ENCODE peak calls at places on chromosomes 12 and 14, in five cellular contexts. V, U, J, P and N are unnamed samples.

GRCh38 chr12:17579148-17580026 is 510.6 kb downstream of the RERGL start:
- DNase-seq in J (no peak), V (no peak), P (no peak), U (no peak), N (no peak)

GRCh38 chr14:77889971-77890442 is 90.1 kb downstream of the ADCK1 start:
- DNase-seq in J (no peak), P (no peak), U (no peak), V (no peak), N (no peak)

GRCh38 chr12:69254046-69254445 is 14.7 kb downstream of the CPSF6 start:
- DNase-seq in P (no peak), J (no peak), V (no peak), U (peak; percentile 13), N (peak; percentile 41)

GRCh38 chr12:37672655-37673260 is 643.8 kb upstream of the ALG10B start:
- DNase-seq in U (no peak), V (no peak), P (no peak), J (no peak), N (no peak)

GRCh38 chr14:55505846-55506245 is 65.4 kb upstream of the TBPL2 start:
- DNase-seq in U (no peak), V (no peak), P (no peak), J (no peak), N (no peak)

GRCh38 chr12:112992541-112993398 is 14.5 kb downstream of the OAS2 start:
- DNase-seq in P (no peak), J (no peak), U (peak; percentile 75), V (peak; percentile 53), N (peak; percentile 59)

GRCh38 chr12:49673446-49674317 is 33.5 kb downstream of the FMNL3 start:
- DNase-seq in P (peak; percentile 80), U (no peak), V (peak; percentile 92), J (peak; percentile 96), N (peak; percentile 92)

GRCh38 chr14:71395151-71395604 is 487.9 kb downstream of the PCNX1 start:
- DNase-seq in J (no peak), V (no peak), U (no peak), P (no peak), N (no peak)

GRCh38 chr14:101709533-101709881 is 52.0 kb upstream of the PPP2R5C start:
- DNase-seq in J (no peak), P (peak; percentile 11), U (no peak), V (peak; percentile 13), N (no peak)

GRCh38 chr12:46610754-46611153 is 215.0 kb downstream of the SLC38A4 start:
- DNase-seq in U (no peak), V (no peak), P (no peak), J (no peak), N (no peak)

GRCh38 chr14:89447182-89447970 is 30.3 kb upstream of the FOXN3 start:
- DNase-seq in U (no peak), J (peak; percentile 12), V (no peak), P (no peak), N (no peak)

GRCh38 chr14:21846227-21846885 is 172.7 kb upstream of the OR4E1 start:
- DNase-seq in V (peak; percentile 40), P (no peak), U (no peak), J (no peak), N (peak; percentile 28)

GRCh38 chr12:82671673-82672195 is 15.0 kb upstream of the TMTC2 start:
- DNase-seq in V (no peak), J (no peak), P (no peak), U (no peak), N (no peak)

GRCh38 chr12:27462851-27463250 is 16.3 kb downstream of the SMCO2 start:
- DNase-seq in P (no peak), V (no peak), J (no peak), U (no peak), N (no peak)

GRCh38 chr14:91231446-91231845 is 13.1 kb downstream of the GPR68 start:
- DNase-seq in P (no peak), U (no peak), V (no peak), J (no peak), N (no peak)

GRCh38 chr14:41541333-41541732 is 65.3 kb upstream of the LRFN5 start:
- DNase-seq in U (no peak), V (no peak), P (no peak), J (no peak), N (no peak)

GRCh38 chr14:36663404-36664321 is 2.0 kb downstream of the PAX9 start:
- DNase-seq in J (peak; percentile 54), P (no peak), U (no peak), V (no peak), N (no peak)

GRCh38 chr12:8154526-8154925 is 2.3 kb upstream of the ZNF705A start:
- DNase-seq in P (no peak), J (no peak), V (no peak), U (no peak), N (no peak)

GRCh38 chr14:66645716-66646115 is 137.8 kb downstream of the GPHN start:
- DNase-seq in P (no peak), U (no peak), V (no peak), J (no peak), N (no peak)

GRCh38 chr12:22821985-22822384 is 197.0 kb downstream of the ETNK1 start:
- DNase-seq in P (no peak), U (no peak), V (no peak), J (no peak), N (no peak)

GRCh38 chr12:75364918-75365317 is 26.0 kb upstream of the GLIPR1L2 start:
- DNase-seq in V (no peak), P (no peak), J (no peak), U (no peak), N (no peak)

GRCh38 chr14:102554835-102555819 is 37.3 kb upstream of the RCOR1 start:
- DNase-seq in U (no peak), P (peak; percentile 39), V (peak; percentile 53), J (peak; percentile 82), N (peak; percentile 68)

GRCh38 chr14:86646125-86646524 is 1116.2 kb downstream of the FLRT2 start:
- DNase-seq in J (peak; percentile 25), P (no peak), V (no peak), U (no peak), N (no peak)

GRCh38 chr14:86641310-86641709 is 1111.4 kb downstream of the FLRT2 start:
- DNase-seq in U (no peak), J (no peak), V (no peak), P (no peak), N (no peak)

GRCh38 chr14:86652512-86652911 is 1122.6 kb downstream of the FLRT2 start:
- DNase-seq in V (no peak), P (no peak), J (no peak), U (no peak), N (no peak)

DNA sequence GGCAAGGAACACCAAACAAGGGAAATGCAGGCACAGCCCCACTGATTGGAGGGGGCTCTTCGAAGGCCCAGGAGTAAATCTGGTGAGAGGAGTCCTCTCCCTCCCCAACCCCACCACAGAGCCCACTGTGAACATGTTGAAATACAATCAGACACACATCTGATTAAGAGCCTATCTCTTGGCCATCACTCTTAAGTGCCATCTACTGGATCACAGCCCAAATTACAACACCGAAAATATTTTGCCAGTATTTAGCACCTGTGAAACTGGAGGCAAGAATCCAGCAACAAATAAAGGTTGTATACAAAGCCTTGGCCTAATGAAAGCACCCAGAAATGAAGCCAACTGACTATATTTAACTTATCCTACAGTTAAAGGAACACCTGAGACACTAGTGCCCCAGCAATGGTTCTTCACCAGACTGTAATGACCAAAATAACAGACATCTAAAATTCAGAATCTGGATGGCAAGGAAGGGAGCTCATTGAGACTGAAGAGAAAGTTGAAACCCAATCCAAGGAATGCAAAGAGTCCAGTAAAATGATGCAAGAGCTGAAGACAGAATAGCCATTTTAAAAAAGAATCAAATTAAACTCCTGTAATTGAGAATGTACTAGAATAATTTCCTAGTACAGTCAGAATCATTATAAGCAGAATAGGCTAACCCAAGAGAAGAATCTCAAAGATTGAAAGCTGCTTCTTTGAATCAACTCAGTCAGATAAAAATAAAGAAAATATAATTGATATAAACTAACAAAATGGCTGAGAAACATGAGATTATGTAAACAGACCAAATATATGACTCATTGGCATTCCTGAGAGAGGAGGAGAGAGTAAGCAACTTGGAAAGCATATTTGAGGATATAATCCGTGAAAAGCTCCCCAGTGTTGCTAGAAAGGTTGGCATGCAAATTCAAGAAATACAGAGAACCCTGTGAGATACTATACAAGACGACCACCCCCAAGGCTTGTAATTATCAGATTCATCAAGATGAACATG is 1117.0 kb downstream of the FLRT2 start:
- DNase-seq in V (no peak), P (no peak), J (no peak), U (no peak), N (no peak)
- TF ChIP-seq CTCF in V (no peak), P (no peak), J (no peak), U (no peak), N (no peak)

DNA sequence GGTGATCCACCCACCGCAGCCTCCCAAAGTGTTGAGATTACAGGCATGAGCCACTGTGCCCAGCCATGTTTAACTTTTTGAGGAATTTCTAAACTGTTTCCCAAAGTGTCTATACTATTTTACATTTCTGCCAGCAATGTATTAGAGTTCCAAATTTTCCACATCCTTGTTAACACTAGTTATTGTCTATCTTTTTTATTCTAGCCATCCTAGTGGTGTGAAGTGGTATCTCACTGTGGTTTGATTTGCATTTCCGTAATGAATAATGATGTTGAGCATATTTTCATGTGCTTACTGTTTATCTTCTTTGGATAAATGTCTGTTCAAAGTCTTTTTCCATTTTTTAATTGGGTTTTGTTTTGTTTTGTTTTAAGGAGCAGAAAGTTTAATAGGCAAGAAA is 14.7 kb downstream of the TXNRD1 start:
- DNase-seq in J (no peak), U (no peak), P (no peak), V (no peak), N (no peak)
- TF ChIP-seq CTCF in J (no peak), U (no peak), P (no peak), V (no peak), N (no peak)

GRCh38 chr14:75577090-75577489 is 1.3 kb upstream of the FLVCR2 start:
- DNase-seq in V (no peak), U (no peak), P (no peak), J (no peak), N (no peak)

GRCh38 chr14:75578099-75578785 is at the start of gene FLVCR2:
- DNase-seq in U (peak; percentile 81), J (peak; percentile 95), P (peak; percentile 81), V (peak; percentile 74), N (peak; percentile 91)

GRCh38 chr14:75579882-75580281 is 1.5 kb downstream of the FLVCR2 start:
- DNase-seq in P (no peak), J (no peak), V (no peak), U (no peak), N (no peak)

GRCh38 chr14:75577724-75578098 is 709 bp upstream of the FLVCR2 start:
- DNase-seq in U (peak; percentile 90), P (peak; percentile 82), V (peak; percentile 86), J (peak; percentile 93), N (peak; percentile 91)

GRCh38 chr14:75578786-75579781 is 664 bp downstream of the FLVCR2 start:
- DNase-seq in U (peak; percentile 35), J (peak; percentile 80), V (no peak), P (peak; percentile 28), N (peak; percentile 55)
- TF ChIP-seq CTCF in U (peak; percentile 25), J (peak; percentile 26), V (no peak), P (no peak), N (peak; percentile 49)

DNA sequence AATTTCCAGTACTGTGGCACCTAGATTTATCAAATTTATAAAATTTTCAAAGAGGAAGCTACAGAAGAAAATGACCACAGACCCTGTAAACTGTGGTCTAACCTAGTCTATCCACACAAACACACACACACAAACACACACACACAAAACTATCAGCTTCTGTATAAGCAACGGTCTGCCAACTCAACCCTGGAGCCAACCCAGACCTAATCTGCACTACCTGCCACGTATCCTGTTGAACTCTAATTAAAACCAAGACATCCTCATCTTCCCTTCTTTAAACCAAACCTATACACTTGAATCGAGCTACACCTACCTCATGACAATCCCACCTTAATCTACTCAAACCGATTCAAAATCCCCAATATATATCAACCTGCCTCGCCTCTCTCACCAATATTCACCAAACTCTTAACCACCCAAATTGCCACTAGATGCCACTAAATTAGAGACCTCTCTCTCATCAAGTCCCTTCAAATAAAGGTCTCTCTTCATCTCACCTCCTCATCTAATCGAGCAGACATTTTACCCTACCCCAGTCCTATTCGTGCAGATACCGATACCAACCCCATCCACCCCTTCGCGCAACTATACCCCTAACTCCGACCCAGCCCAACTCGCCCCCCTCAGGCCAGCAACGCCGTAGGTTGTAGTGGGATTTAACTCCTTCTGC is 807 bp downstream of the ACIN1 start:
- DNase-seq in P (no peak), J (no peak), U (peak; percentile 90), V (no peak), N (no peak)
- TF ChIP-seq CTCF in P (no peak), J (no peak), U (peak; percentile 14), V (no peak), N (peak; percentile 20)